ENCODE peak calls at places on chromosomes 5 and 9, in seven cellular contexts. V is stomach, L is prostate gland, D is uterus, N is body of pancreas, K is ovary, H is tibial nerve. U is an unnamed sample. For H3K4me1, the result is how much of the 10 kb centered on the place peaks cover.

GRCh38 chr9:134870311-134870694 is 10.3 kb upstream of the FCN2 start:
- DNase-seq in L (no peak), K (peak), D (no peak), N (no peak), H (no peak), V (no peak), U (no peak)

GRCh38 chr9:94882953-94883641 is 156.6 kb downstream of the AOPEP start:
- DNase-seq in N (peak), D (no peak), K (no peak), L (no peak), V (peak), H (no peak), U (no peak)

GRCh38 chr9:93960221-93960970 is 5.2 kb upstream of the BARX1 start:
- DNase-seq in D (no peak), K (peak), N (no peak), V (peak), L (no peak), H (no peak), U (no peak)

GRCh38 chr5:151028717-151029116 is 8.3 kb downstream of the GPX3 start:
- DNase-seq in K (no peak), N (no peak), D (no peak), V (no peak), L (no peak), H (peak), U (no peak)

GRCh38 chr5:131459216-131459615 is 175.8 kb downstream of the RAPGEF6 start:
- DNase-seq in V (no peak), K (no peak), L (no peak), N (no peak), H (no peak), D (no peak), U (no peak)

GRCh38 chr9:83707518-83707767 is 315 bp downstream of the UBQLN1 start:
- DNase-seq in D (no peak), N (no peak), K (no peak), H (peak), V (peak), L (no peak), U (no peak)

GRCh38 chr5:35478856-35479682 is 138.6 kb upstream of the SPEF2 start:
- DNase-seq in N (no peak), D (no peak), V (no peak), H (no peak), L (no peak), K (no peak), U (no peak)

GRCh38 chr5:146345240-146345577 is 6.6 kb downstream of the POU4F3 start:
- DNase-seq in K (no peak), N (no peak), H (no peak), V (no peak), D (no peak), L (no peak), U (no peak)

GRCh38 chr5:167463939-167464338 is 827.5 kb upstream of the WWC1 start:
- DNase-seq in K (no peak), N (no peak), D (no peak), L (no peak), H (no peak), V (no peak), U (no peak)

GRCh38 chr5:53071738-53072137 is 37.8 kb downstream of the MOCS2 start:
- DNase-seq in H (no peak), L (no peak), D (no peak), K (no peak), V (no peak), N (no peak), U (no peak)

GRCh38 chr5:173972844-173973613 is 15.9 kb upstream of the C5orf47 start:
- DNase-seq in V (peak), L (peak), N (peak), K (peak), D (peak), H (peak), U (peak)
- TF ChIP-seq POLR2A in V (no peak), L (no peak), N (peak), K (no peak), D (no peak), H (no peak), U (peak)

GRCh38 chr5:179233909-179234562 is 111.2 kb downstream of the ADAMTS2 start:
- DNase-seq in K (peak), V (no peak), D (no peak), H (no peak), L (no peak), N (peak), U (peak)
- H3K4me3 ChIP-seq in K (no peak), V (no peak), D (no peak), H (no peak), L (no peak), N (no peak), U (no peak)

GRCh38 chr5:32600057-32600622 is 14.8 kb downstream of the SUB1 start:
- DNase-seq in N (no peak), L (no peak), V (no peak), D (no peak), H (peak), K (no peak), U (no peak)

GRCh38 chr5:32601623-32602295 is 16.4 kb downstream of the SUB1 start:
- DNase-seq in L (no peak), V (no peak), N (no peak), D (no peak), K (no peak), H (no peak), U (no peak)

GRCh38 chr5:32605766-32606152 is 20.4 kb downstream of the SUB1 start:
- DNase-seq in D (no peak), L (no peak), H (no peak), V (no peak), N (no peak), K (no peak), U (no peak)

DNA sequence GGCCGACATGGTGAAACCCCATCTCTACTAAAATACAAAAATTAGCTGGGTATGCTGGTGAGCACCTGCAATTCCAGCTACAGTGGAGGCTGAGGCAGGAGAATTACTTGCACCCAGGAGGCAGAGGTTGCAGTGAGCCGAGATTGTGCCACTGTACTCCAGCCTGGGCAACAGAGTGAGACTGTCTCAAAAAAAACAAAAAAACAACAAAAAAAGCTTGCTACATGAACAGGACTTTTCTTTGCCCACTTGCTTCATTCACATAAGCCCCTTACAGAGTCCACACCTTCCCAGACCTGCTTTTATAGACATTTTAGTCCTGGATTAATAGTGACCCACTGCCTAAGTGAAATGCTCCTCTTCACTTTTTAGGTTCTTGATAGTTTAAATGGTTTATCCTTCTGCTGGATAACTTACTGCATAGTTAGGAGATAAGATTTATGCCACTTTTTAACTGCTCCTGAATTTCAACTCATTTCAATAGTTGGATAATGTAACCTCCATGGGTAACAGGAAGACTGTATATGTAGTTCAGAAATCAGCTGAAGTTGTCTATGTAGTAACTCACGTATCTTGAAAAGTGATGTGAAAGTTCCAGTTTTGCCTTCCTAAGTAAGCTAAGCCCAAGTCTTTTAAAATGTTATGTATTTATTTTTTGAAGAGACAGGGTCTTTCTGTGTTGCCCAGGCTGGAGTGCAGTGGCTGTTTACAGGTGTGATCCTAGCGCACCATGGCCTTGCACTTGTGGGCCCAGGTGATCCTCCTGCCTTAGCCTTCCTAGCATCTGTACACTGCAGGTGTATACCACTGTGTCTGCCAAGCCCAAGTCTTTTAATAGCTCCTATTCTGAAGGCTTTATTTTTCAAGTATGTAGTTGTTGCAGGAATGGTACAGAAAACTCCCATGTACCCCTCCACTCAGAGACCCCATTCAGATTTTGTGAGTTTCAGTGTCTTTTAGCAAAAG is 19.7 kb downstream of the SUB1 start:
- DNase-seq in N (no peak), D (no peak), V (no peak), H (no peak), K (no peak), L (no peak), U (no peak)
- H3K4me1 ChIP-seq in N (under half), D (under half), V (under half), H (under half), K (under half), L (under half), U (under half)

GRCh38 chr5:56100429-56101176 is 105.8 kb upstream of the IL6ST start:
- DNase-seq in H (no peak), N (no peak), V (no peak), D (no peak), L (no peak), K (no peak), U (no peak)

GRCh38 chr5:56102885-56103284 is 108.1 kb upstream of the IL6ST start:
- DNase-seq in K (no peak), L (no peak), N (no peak), D (no peak), H (no peak), V (no peak), U (no peak)

GRCh38 chr5:56101180-56101579 is 106.4 kb upstream of the IL6ST start:
- DNase-seq in K (no peak), V (no peak), L (no peak), N (no peak), H (no peak), D (no peak), U (no peak)

GRCh38 chr5:56097055-56097454 is 102.3 kb upstream of the IL6ST start:
- DNase-seq in L (no peak), K (no peak), H (no peak), D (no peak), N (no peak), V (no peak), U (no peak)

GRCh38 chr5:56099346-56099745 is 104.6 kb upstream of the IL6ST start:
- DNase-seq in V (no peak), N (no peak), D (no peak), L (no peak), K (no peak), H (peak), U (no peak)
- TF ChIP-seq POLR2A in V (no peak), N (no peak), D (no peak), L (no peak), K (no peak), H (no peak), U (no peak)

GRCh38 chr5:75031366-75031765 is 21.0 kb downstream of the GCNT4 start:
- DNase-seq in D (no peak), V (no peak), N (no peak), H (no peak), K (no peak), L (no peak), U (no peak)

GRCh38 chr5:75037106-75037505 is 15.3 kb downstream of the GCNT4 start:
- DNase-seq in V (peak), N (peak), L (peak), K (no peak), D (no peak), H (no peak), U (no peak)

GRCh38 chr5:75034137-75034739 is 18.1 kb downstream of the GCNT4 start:
- DNase-seq in N (no peak), V (peak), L (no peak), H (no peak), K (no peak), D (no peak), U (no peak)
- H3K4me3 ChIP-seq in N (no peak), V (no peak), L (no peak), H (no peak), K (no peak), D (no peak), U (no peak)

DNA sequence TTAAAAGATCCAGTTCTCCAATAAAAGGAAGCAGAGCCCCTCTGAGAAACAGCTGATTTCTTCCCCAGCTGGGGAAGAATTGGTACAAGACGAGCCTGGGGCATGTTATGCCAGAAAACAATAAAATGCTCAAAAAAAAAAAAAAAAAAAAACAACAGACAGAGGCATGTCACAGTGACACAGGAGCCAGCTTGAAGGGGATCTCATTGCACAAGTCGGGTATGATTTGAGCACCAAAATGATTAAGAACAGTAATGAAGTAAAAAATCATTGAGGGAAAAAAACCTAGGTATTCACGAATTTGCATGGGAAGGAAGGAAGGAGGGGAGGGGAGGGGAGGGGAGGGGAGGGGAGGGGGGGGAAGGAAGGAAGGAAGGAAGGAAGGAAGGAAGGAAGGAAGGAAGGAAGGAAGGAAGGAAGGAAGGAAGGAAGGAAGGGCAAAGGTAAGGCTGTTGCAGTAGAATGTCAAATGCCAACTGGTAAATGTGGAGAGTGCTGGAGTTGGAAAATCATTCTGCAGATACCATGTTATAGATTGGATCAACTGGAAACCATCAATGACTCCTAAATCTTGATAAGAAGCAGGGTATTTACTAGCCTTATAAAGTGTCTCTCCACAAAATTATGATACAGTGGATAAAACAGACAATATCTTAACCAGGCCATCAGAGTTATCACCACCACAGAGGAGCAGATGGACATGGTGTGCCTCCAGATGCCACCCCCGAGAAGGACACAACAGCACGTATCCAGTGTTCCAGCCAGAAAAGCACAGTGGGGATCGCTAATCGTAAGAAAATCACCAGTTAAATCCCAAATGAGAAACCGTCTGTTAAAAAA is 7.2 kb downstream of the GNA14 start:
- DNase-seq in L (no peak), V (no peak), D (no peak), H (no peak), K (no peak), N (no peak), U (no peak)
- H3K4me1 ChIP-seq in L (under half), V (under half), D (under half), H (under half), K (under half), N (under half), U (under half)

GRCh38 chr5:10232386-10232785 is 17.3 kb downstream of the ATPSCKMT start:
- DNase-seq in D (no peak), N (no peak), H (no peak), L (no peak), V (no peak), K (no peak), U (no peak)
- TF ChIP-seq POLR2A in D (no peak), N (no peak), H (no peak), L (no peak), V (no peak), K (no peak), U (no peak)

DNA sequence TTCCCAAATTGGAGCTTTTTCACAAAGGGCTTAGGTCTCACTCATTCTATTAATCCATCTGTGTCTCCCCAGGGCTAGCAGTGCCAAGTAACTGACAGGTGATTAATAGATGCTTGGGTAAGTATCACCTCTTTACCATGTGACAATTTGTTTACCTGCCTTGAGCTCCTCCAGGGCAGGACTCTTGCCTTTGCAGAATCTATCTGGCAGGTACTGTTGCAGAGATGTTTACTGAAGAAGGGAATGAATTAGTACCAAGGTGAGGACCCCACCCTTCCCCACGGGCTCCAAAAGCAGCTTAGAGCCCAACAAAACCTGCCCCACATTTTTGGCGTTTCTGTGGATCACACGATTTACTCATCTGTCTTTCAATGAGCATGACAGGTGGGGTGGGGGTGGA is 698 bp upstream of the TGFBI start:
- DNase-seq in V (no peak), H (no peak), D (no peak), N (no peak), L (no peak), K (no peak), U (no peak)
- H3K4me3 ChIP-seq in V (no peak), H (no peak), D (no peak), N (no peak), L (no peak), K (no peak), U (no peak)

U was measured in right lobe of liver.